ENCODE peak calls at places on chromosomes 3 and 15, in four cellular contexts. X is fibroblast of mammary gland, V is dermis blood vessel endothelial cell, B is DMS79. F is an unnamed sample.

GRCh38 chr15:75230524-75231371 is 27.4 kb upstream of the GOLGA6C start:
- DNase-seq in X (no peak), V (no peak), B (no peak), F (no peak)

GRCh38 chr15:31263751-31264533 is 62.7 kb upstream of the KLF13 start:
- DNase-seq in X (no peak), V (peak), B (peak), F (no peak)

GRCh38 chr15:101795455-101795854 is 7.9 kb upstream of the OR4F6 start:
- DNase-seq in X (peak), V (peak), B (no peak), F (no peak)

GRCh38 chr15:31227954-31228542 is 98.6 kb upstream of the KLF13 start:
- DNase-seq in X (no peak), V (no peak), B (no peak), F (no peak)

GRCh38 chr3:37695138-37695537 is 166.5 kb upstream of the CTDSPL start:
- DNase-seq in X (no peak), V (no peak), B (no peak), F (no peak)

GRCh38 chr3:29370451-29371420 is 89.9 kb downstream of the RBMS3 start:
- DNase-seq in X (no peak), V (no peak), B (no peak), F (no peak)

GRCh38 chr15:42595641-42596240 is 20.3 kb downstream of the STARD9 start:
- DNase-seq in X (peak), V (no peak), B (no peak), F (no peak)

GRCh38 chr15:38750816-38751215 is 186.2 kb upstream of the RASGRP1 start:
- DNase-seq in X (no peak), V (no peak), B (peak), F (no peak)

GRCh38 chr3:194755689-194756459 is 70.2 kb downstream of the FAM43A start:
- DNase-seq in X (no peak), V (no peak), B (no peak), F (no peak)

GRCh38 chr15:74179101-74179841 is 5.8 kb downstream of the ISLR start:
- DNase-seq in X (peak), V (peak), B (no peak), F (no peak)

GRCh38 chr3:44074181-44074580 is 167.5 kb upstream of the TOPAZ1 start:
- DNase-seq in X (no peak), V (no peak), B (no peak), F (no peak)

GRCh38 chr3:16254933-16255725 is 9.6 kb downstream of the DPH3 start:
- DNase-seq in X (no peak), V (no peak), B (no peak), F (no peak)

GRCh38 chr15:88802991-88803240 is 320 bp upstream of the ACAN start:
- DNase-seq in X (no peak), V (no peak), B (no peak), F (peak)

GRCh38 chr3:123447749-123448502 is 964 bp downstream of the ADCY5 start:
- DNase-seq in X (no peak), V (peak), B (no peak), F (no peak)

GRCh38 chr3:143865302-143865701 is 17.0 kb upstream of the SLC9A9 start:
- DNase-seq in X (peak), V (no peak), B (no peak), F (no peak)

GRCh38 chr3:12628813-12629212 is 35.1 kb downstream of the RAF1 start:
- DNase-seq in X (no peak), V (no peak), B (no peak), F (no peak)

GRCh38 chr3:64908292-64908691 is 220.5 kb upstream of the ADAMTS9 start:
- DNase-seq in X (peak), V (peak), B (no peak), F (no peak)

GRCh38 chr3:62415312-62415791 is 42.0 kb upstream of the FEZF2 start:
- DNase-seq in X (no peak), V (no peak), B (no peak), F (peak)

GRCh38 chr15:48084759-48085420 is 35.9 kb upstream of the SLC24A5 start:
- DNase-seq in X (peak), V (peak), B (no peak), F (peak)

GRCh38 chr3:115072265-115073008 is 74.7 kb downstream of the ZBTB20 start:
- DNase-seq in X (peak), V (peak), B (no peak), F (no peak)

GRCh38 chr15:70775160-70775559 is 11.8 kb upstream of the UACA start:
- DNase-seq in X (peak), V (peak), B (no peak), F (no peak)

GRCh38 chr3:127056281-127056680 is 73.4 kb downstream of the PLXNA1 start:
- DNase-seq in X (no peak), V (no peak), B (no peak), F (no peak)

GRCh38 chr3:72186485-72186864 is 401.5 kb upstream of the PROK2 start:
- DNase-seq in X (peak), V (peak), B (no peak), F (no peak)

GRCh38 chr15:61820212-61820611 is 240.0 kb downstream of the VPS13C start:
- DNase-seq in X (no peak), V (no peak), B (no peak), F (no peak)

GRCh38 chr3:159856496-159857098 is 132.0 kb upstream of the IL12A start:
- DNase-seq in X (no peak), V (peak), B (no peak), F (peak)

GRCh38 chr3:133301194-133301593 is 98.7 kb upstream of the BFSP2 start:
- DNase-seq in X (peak), V (peak), B (no peak), F (no peak)

GRCh38 chr3:122331886-122332285 is 6.8 kb downstream of the CSTA start:
- DNase-seq in X (no peak), V (no peak), B (no peak), F (peak)

GRCh38 chr15:33735637-33736247 is 232.6 kb upstream of the CHRM5 start:
- DNase-seq in X (peak), V (peak), B (no peak), F (no peak)

F was measured in retina.